ENCODE peak calls at places on chromosomes 6 and 20, in five cellular contexts. D is breast epithelium, U is HCT116, J is hepatocyte, Z is osteoblast. A is an unnamed sample. For H3K4me1, the result is how much of the 10 kb centered on the place peaks cover.

GRCh38 chr6:169571123-169571962 is 130.5 kb downstream of the WDR27 start:
- DNase-seq in D (no peak), U (no peak), J (no peak), Z (peak), A (no peak)

GRCh38 chr6:106097368-106098231 is 11.5 kb downstream of the PRDM1 start:
- DNase-seq in D (no peak), U (no peak), J (no peak), Z (no peak), A (no peak)

GRCh38 chr6:68639211-68639610 is 4.1 kb downstream of the ADGRB3 start:
- DNase-seq in D (no peak), U (no peak), J (no peak), Z (no peak), A (no peak)

GRCh38 chr6:42742116-42742894 is 3.6 kb downstream of the TBCC start:
- DNase-seq in D (no peak), U (no peak), J (no peak), Z (peak), A (no peak)

GRCh38 chr6:108752733-108753392 is 95.4 kb upstream of the ARMC2 start:
- DNase-seq in D (no peak), U (no peak), J (no peak), Z (no peak), A (no peak)

GRCh38 chr20:44601801-44602204 is 19.4 kb downstream of the PKIG start:
- DNase-seq in D (peak), U (no peak), J (peak), Z (peak), A (peak)

GRCh38 chr6:169212436-169212835 is 41.2 kb downstream of the THBS2 start:
- DNase-seq in D (no peak), U (no peak), J (no peak), Z (no peak), A (no peak)

GRCh38 chr6:109428889-109429477 is 11.4 kb downstream of the PPIL6 start:
- DNase-seq in D (no peak), U (no peak), J (peak), Z (peak), A (no peak)

GRCh38 chr6:150713876-150714275 is 114.2 kb downstream of the PLEKHG1 start:
- DNase-seq in D (no peak), U (no peak), J (no peak), Z (no peak), A (no peak)

GRCh38 chr6:170253226-170253909 is 37.5 kb downstream of the DLL1 start:
- DNase-seq in D (no peak), U (no peak), J (no peak), Z (no peak), A (no peak)

GRCh38 chr20:39631557-39631956 is 669.4 kb downstream of the DHX35 start:
- DNase-seq in D (no peak), U (no peak), J (no peak), Z (no peak), A (no peak)

GRCh38 chr6:111800468-111800760 is 72.8 kb downstream of the FYN start:
- DNase-seq in D (no peak), U (no peak), J (no peak), Z (no peak), A (no peak)

GRCh38 chr6:37099442-37099841 is 70.5 kb upstream of the PIM1 start:
- DNase-seq in D (no peak), U (no peak), J (no peak), Z (no peak), A (no peak)

GRCh38 chr6:21887301-21888185 is 294.0 kb downstream of the SOX4 start:
- DNase-seq in D (no peak), U (no peak), J (no peak), Z (no peak), A (no peak)

GRCh38 chr20:18421608-18422007 is 45.2 kb downstream of the DZANK1 start:
- DNase-seq in D (no peak), U (no peak), J (no peak), Z (no peak), A (no peak)

GRCh38 chr6:117463762-117464665 is 18.5 kb upstream of the DCBLD1 start:
- DNase-seq in D (no peak), U (no peak), J (peak), Z (peak), A (no peak)

GRCh38 chr6:101396552-101397173 is 3.2 kb downstream of the GRIK2 start:
- DNase-seq in D (no peak), U (no peak), J (peak), Z (no peak), A (peak)

GRCh38 chr6:107594736-107595135 is 104.8 kb downstream of the SOBP start:
- DNase-seq in D (no peak), U (no peak), J (no peak), Z (no peak), A (no peak)

GRCh38 chr6:123997223-123997622 is 193.6 kb downstream of the NKAIN2 start:
- DNase-seq in D (no peak), U (no peak), J (no peak), Z (no peak), A (no peak)

GRCh38 chr6:44804016-44804415 is 416.5 kb downstream of the CDC5L start:
- DNase-seq in D (no peak), U (no peak), J (no peak), Z (peak), A (no peak)

GRCh38 chr6:111447051-111447450 is 36.0 kb downstream of the REV3L start:
- DNase-seq in D (no peak), U (no peak), J (no peak), Z (no peak), A (no peak)

GRCh38 chr6:66508433-66508832 is 801.4 kb upstream of the EYS start:
- DNase-seq in D (no peak), U (no peak), J (no peak), Z (no peak), A (no peak)

GRCh38 chr6:151647871-151648639 is 154.2 kb downstream of the CCDC170 start:
- DNase-seq in D (no peak), U (peak), J (peak), Z (no peak), A (no peak)

GRCh38 chr6:105384004-105384403 is 18.9 kb downstream of the PREP start:
- DNase-seq in D (no peak), U (peak), J (no peak), Z (no peak), A (no peak)

GRCh38 chr6:37507690-37508421 is 8.2 kb upstream of the CCDC167 start:
- DNase-seq in D (no peak), U (no peak), J (no peak), Z (no peak), A (no peak)

GRCh38 chr6:169035381-169036280 is 218.0 kb downstream of the THBS2 start:
- DNase-seq in D (no peak), U (no peak), J (peak), Z (peak), A (no peak)

GRCh38 chr6:40164345-40164755 is 230.1 kb upstream of the MOCS1 start:
- DNase-seq in D (peak), U (no peak), J (no peak), Z (no peak), A (peak)

GRCh38 chr20:45963059-45964011 is 8.7 kb downstream of the ZNF335 start:
- DNase-seq in D (no peak), U (no peak), J (peak), Z (peak), A (no peak)

GRCh38 chr20:29741894-29742698 is 1515.4 kb upstream of the DEFB115 start:
- DNase-seq in D (no peak), U (no peak), J (no peak), Z (no peak), A (no peak)

GRCh38 chr6:27902335-27903314 is 9.6 kb downstream of the OR2B2 start:
- DNase-seq in D (peak), U (peak), J (peak), Z (peak), A (peak)

GRCh38 chr20:23520185-23520584 is 29.3 kb downstream of the CST8 start:
- DNase-seq in D (no peak), U (no peak), J (no peak), Z (no peak), A (no peak)

GRCh38 chr20:57000441-57000968 is 265.9 kb downstream of the BMP7 start:
- DNase-seq in D (no peak), U (no peak), J (no peak), Z (no peak), A (no peak)

GRCh38 chr6:29726795-29727194 is 3.6 kb downstream of the HLA-F start:
- DNase-seq in D (no peak), U (no peak), J (no peak), Z (no peak), A (no peak)

GRCh38 chr6:122730775-122731386 is 48.6 kb upstream of the FABP7 start:
- DNase-seq in D (no peak), U (no peak), J (peak), Z (peak), A (no peak)

GRCh38 chr6:164069352-164070022 is 655.0 kb downstream of the QKI start:
- DNase-seq in D (peak), U (no peak), J (no peak), Z (no peak), A (no peak)

GRCh38 chr20:3751664-3752385 is 15.7 kb downstream of the ADISSP start:
- DNase-seq in D (no peak), U (no peak), J (peak), Z (peak), A (no peak)

GRCh38 chr20:20492521-20493334 is 124.8 kb downstream of the INSM1 start:
- DNase-seq in D (no peak), U (no peak), J (no peak), Z (no peak), A (no peak)

GRCh38 chr20:57244627-57245214 is 21.7 kb downstream of the BMP7 start:
- DNase-seq in D (no peak), U (no peak), J (no peak), Z (no peak), A (no peak)

GRCh38 chr20:38173237-38174156 is 8.4 kb upstream of the TGM2 start:
- DNase-seq in D (no peak), U (no peak), J (peak), Z (peak), A (no peak)

GRCh38 chr6:13674533-13675190 is 37.0 kb downstream of the RANBP9 start:
- DNase-seq in D (no peak), U (no peak), J (no peak), Z (no peak), A (no peak)
- H3K4me1 ChIP-seq in D (under half), U (under half), J (under half), Z (under half), A (under half)

DNA sequence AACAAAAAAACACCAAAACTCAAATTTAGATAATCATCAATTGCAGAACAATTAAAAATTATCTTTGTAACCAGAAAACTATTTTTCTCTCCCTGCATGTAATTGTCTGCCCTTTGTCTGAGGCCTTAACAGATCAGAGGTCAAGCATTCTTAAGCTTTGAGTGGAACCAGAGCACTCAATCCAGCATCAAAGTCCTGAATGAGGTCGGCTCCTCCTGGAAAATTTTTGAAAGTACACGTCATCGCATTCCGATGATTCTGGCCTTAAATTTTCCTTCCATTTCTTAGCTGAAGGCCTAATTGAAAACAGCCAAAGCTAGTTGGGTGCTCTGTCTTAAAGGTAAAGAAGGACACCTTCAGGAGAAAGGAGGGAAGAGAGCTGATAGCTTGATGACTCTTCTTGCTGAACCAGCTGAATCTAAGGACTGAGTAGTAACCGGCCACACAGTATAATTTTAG is 510.2 kb upstream of the SULF2 start:
- DNase-seq in D (peak), U (peak), J (peak), Z (peak), A (no peak)
- H3K4me3 ChIP-seq in D (no peak), U (no peak), J (no peak), Z (no peak), A (no peak)

GRCh38 chr6:72457738-72458137 is 164.1 kb upstream of the KCNQ5 start:
- DNase-seq in D (no peak), U (no peak), J (no peak), Z (no peak), A (no peak)
- TF ChIP-seq CTCF in D (no peak), U (no peak), J (no peak), Z (no peak), A (no peak)

DNA sequence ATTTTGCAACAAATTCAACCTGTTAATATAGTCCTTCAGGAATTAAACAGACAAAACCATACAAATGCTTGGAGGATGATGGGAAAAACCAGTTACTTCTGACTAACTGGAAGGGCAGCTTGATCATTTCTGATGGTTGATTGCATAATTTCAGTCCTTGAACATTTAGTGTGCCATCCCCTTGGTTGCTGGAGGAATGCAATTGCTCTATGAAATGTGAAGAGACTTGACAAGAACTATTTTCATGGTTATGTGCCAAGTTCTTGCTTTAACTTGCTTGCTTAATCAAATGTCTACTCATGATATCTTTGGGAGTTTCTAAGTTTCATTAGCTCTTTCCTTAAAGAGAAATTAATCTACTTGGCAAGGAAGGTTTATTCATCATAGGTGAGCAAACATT is 45.2 kb downstream of the ANKEF1 start:
- DNase-seq in D (no peak), U (no peak), J (no peak), Z (no peak), A (no peak)
- H3K4me1 ChIP-seq in D (under half), U (under half), J (under half), Z (under half), A (under half)

GRCh38 chr6:166338854-166339253 is 3.5 kb downstream of the SFT2D1 start:
- DNase-seq in D (no peak), U (no peak), J (no peak), Z (peak), A (no peak)
- H3K4me3 ChIP-seq in D (no peak), U (no peak), J (no peak), Z (no peak), A (no peak)

GRCh38 chr6:137094411-137095008 is 49.7 kb upstream of the IL20RA start:
- DNase-seq in D (no peak), U (peak), J (peak), Z (peak), A (peak)
- TF ChIP-seq CTCF in D (peak), U (peak), J (peak), Z (peak), A (peak)

GRCh38 chr6:98579089-98579488 is 255.3 kb upstream of the POU3F2 start:
- DNase-seq in D (no peak), U (no peak), J (no peak), Z (no peak), A (no peak)
- H3K4me1 ChIP-seq in D (under half), U (under half), J (under half), Z (under half), A (under half)

GRCh38 chr6:149400050-149400449 is at the start of gene SUMO4:
- DNase-seq in D (no peak), U (no peak), J (no peak), Z (no peak), A (no peak)

GRCh38 chr6:149395185-149395584 is 4.9 kb upstream of the SUMO4 start:
- DNase-seq in D (no peak), U (no peak), J (no peak), Z (no peak), A (no peak)

GRCh38 chr6:149392535-149392934 is 7.5 kb upstream of the SUMO4 start:
- DNase-seq in D (no peak), U (no peak), J (no peak), Z (no peak), A (no peak)

GRCh38 chr6:149393002-149393679 is 6.9 kb upstream of the SUMO4 start:
- DNase-seq in D (no peak), U (no peak), J (no peak), Z (peak), A (no peak)

DNA sequence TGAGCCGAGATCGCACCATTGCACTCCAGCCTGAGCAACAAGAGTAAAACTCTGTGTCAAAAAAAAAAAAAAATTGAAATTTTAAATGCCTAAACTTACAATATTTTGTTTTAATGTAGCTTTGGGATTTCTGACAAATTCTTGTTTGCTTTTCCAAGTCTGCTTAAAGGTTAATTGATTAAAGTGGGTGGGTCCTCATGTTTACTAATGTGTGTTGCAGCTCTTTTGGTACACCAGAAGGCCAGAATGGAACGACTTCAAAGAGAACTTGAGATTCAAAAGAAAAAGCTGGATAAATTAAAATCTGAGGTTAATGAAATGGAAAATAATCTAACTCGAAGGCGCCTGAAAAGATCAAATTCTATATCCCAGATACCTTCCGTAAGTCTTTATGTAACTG is 2.7 kb upstream of the SUMO4 start:
- DNase-seq in D (no peak), U (no peak), J (no peak), Z (no peak), A (no peak)
- H3K4me3 ChIP-seq in D (no peak), U (no peak), J (no peak), Z (no peak), A (no peak)

GRCh38 chr6:136146130-136146529 is 104.0 kb downstream of the MTFR2 start:
- DNase-seq in D (no peak), U (no peak), J (no peak), Z (no peak), A (no peak)
- TF ChIP-seq CTCF in D (no peak), U (no peak), J (no peak), Z (no peak), A (no peak)

GRCh38 chr20:8764289-8764962 is 304.5 kb upstream of the PLCB4 start:
- DNase-seq in D (no peak), U (no peak), J (peak), Z (peak), A (no peak)
- H3K4me1 ChIP-seq in D (under half), U (under half), J (under half), Z (under half), A (under half)